ENCODE peak calls at places on chromosomes 5 and 9, in five cellular contexts. M is heart left ventricle, D is K562, Y is WERI-Rb-1, S is IMR-90. V is an unnamed sample. For H3K9me3, the result is how much of the 10 kb centered on the place peaks cover.

GRCh38 chr9:27675354-27675753 is 102.1 kb upstream of the C9orf72 start:
- DNase-seq in M (no peak), D (no peak), Y (no peak), S (no peak), V (no peak)

GRCh38 chr5:69531010-69531785 is 28.8 kb upstream of the GTF2H2C start:
- DNase-seq in Y (no peak), D (no peak), S (no peak), M (no peak), V (no peak)

GRCh38 chr9:38255599-38255998 is 136.9 kb upstream of the ALDH1B1 start:
- DNase-seq in S (no peak), M (no peak), D (no peak), Y (no peak), V (no peak)

GRCh38 chr5:162558120-162558519 is 490.5 kb downstream of the GABRG2 start:
- DNase-seq in Y (no peak), S (no peak), M (no peak), D (no peak), V (no peak)

GRCh38 chr5:144370273-144370672 is 199.6 kb downstream of the KCTD16 start:
- DNase-seq in M (no peak), Y (no peak), S (no peak), D (no peak), V (no peak)

GRCh38 chr5:133944263-133945230 is 23.9 kb downstream of the C5orf15 start:
- DNase-seq in D (peak), M (peak), S (peak), Y (peak), V (peak)

GRCh38 chr9:126620478-126620877 is 6.8 kb downstream of the LMX1B start:
- DNase-seq in Y (no peak), D (no peak), M (no peak), S (no peak), V (no peak)

GRCh38 chr5:67301285-67301904 is 104.8 kb upstream of the CD180 start:
- DNase-seq in S (peak), D (no peak), Y (no peak), M (peak), V (no peak)

GRCh38 chr5:141590127-141590526 is 28.7 kb downstream of the DIAPH1 start:
- DNase-seq in D (no peak), Y (no peak), M (no peak), S (no peak), V (no peak)

GRCh38 chr5:137858223-137858916 is 9.3 kb upstream of the MYOT start:
- DNase-seq in D (no peak), S (peak), Y (no peak), M (no peak), V (no peak)
- H3K4me3 ChIP-seq in D (no peak), S (no peak), Y (no peak), M (no peak), V (no peak)

GRCh38 chr5:179089502-179089901 is 29.3 kb downstream of the ZNF354C start:
- DNase-seq in S (no peak), M (no peak), Y (no peak), D (peak), V (no peak)
- H3K9me3 ChIP-seq in S (under half), M (under half), Y (under half), D (under half), V (under half)

GRCh38 chr9:92438900-92439526 is 14.7 kb upstream of the OMD start:
- DNase-seq in S (peak), Y (no peak), D (no peak), M (no peak), V (no peak)
- TF ChIP-seq CTCF in S (peak), Y (no peak), D (no peak), M (peak), V (peak)

GRCh38 chr9:36765077-36765390 is 192.3 kb downstream of the MELK start:
- DNase-seq in M (no peak), D (no peak), Y (no peak), S (no peak), V (peak)
- H3K4me3 ChIP-seq in M (no peak), D (peak), Y (no peak), S (no peak), V (peak)

GRCh38 chr9:123832176-123832575 is 97.8 kb downstream of the DENND1A start:
- DNase-seq in D (no peak), M (no peak), Y (no peak), S (no peak), V (no peak)
- H3K9me3 ChIP-seq in D (under half), M (under half), Y (under half), S (under half), V (under half)

V was measured in BE2C.